ENCODE peak calls at places on chromosome 7, in five cellular contexts. One of them, this sample, is unnamed.

GRCh38 chr7:121054925-121055324 is 66.4 kb downstream of the CPED1 start:
- DNase-seq in NCI-H1092: no peak
- DNase-seq in BE2C: no peak
- DNase-seq in COR-L47: no peak
- DNase-seq in stimulated activated naive CD8-positive, alpha-beta T cell treated with anti-CD3 and anti-CD28 coated beads, Interleukin-15, Interleukin-2, amounts not matched to agents 100 U/mL and 50 U/mL, for 24 hours: no peak
- DNase-seq in this sample: no peak

GRCh38 chr7:149175150-149175549 is 20.2 kb upstream of the ZNF282 start:
- DNase-seq in COR-L47: no peak
- DNase-seq in BE2C: no peak
- DNase-seq in stimulated activated naive CD8-positive, alpha-beta T cell treated with anti-CD3 and anti-CD28 coated beads, Interleukin-15, Interleukin-2, amounts not matched to agents 100 U/mL and 50 U/mL, for 24 hours: no peak
- DNase-seq in NCI-H1092: peak; percentile 48
- DNase-seq in this sample: no peak

GRCh38 chr7:149053885-149054284 is 25.6 kb upstream of the PDIA4 start:
- DNase-seq in stimulated activated naive CD8-positive, alpha-beta T cell treated with anti-CD3 and anti-CD28 coated beads, Interleukin-15, Interleukin-2, amounts not matched to agents 100 U/mL and 50 U/mL, for 24 hours: no peak
- DNase-seq in NCI-H1092: no peak
- DNase-seq in BE2C: no peak
- DNase-seq in COR-L47: no peak
- DNase-seq in this sample: no peak

GRCh38 chr7:139775829-139776266 is 1.9 kb downstream of the HIPK2 start:
- DNase-seq in BE2C: peak; percentile 70
- DNase-seq in NCI-H1092: peak; percentile 65
- DNase-seq in stimulated activated naive CD8-positive, alpha-beta T cell treated with anti-CD3 and anti-CD28 coated beads, Interleukin-15, Interleukin-2, amounts not matched to agents 100 U/mL and 50 U/mL, for 24 hours: peak; percentile 66
- DNase-seq in COR-L47: peak; percentile 61
- DNase-seq in this sample: peak; percentile 56

GRCh38 chr7:105906169-105906568 is 29.8 kb upstream of the ATXN7L1 start:
- DNase-seq in stimulated activated naive CD8-positive, alpha-beta T cell treated with anti-CD3 and anti-CD28 coated beads, Interleukin-15, Interleukin-2, amounts not matched to agents 100 U/mL and 50 U/mL, for 24 hours: no peak
- DNase-seq in BE2C: no peak
- DNase-seq in NCI-H1092: no peak
- DNase-seq in COR-L47: no peak
- DNase-seq in this sample: no peak

GRCh38 chr7:26060713-26061339 is 91.2 kb upstream of the NFE2L3 start:
- DNase-seq in stimulated activated naive CD8-positive, alpha-beta T cell treated with anti-CD3 and anti-CD28 coated beads, Interleukin-15, Interleukin-2, amounts not matched to agents 100 U/mL and 50 U/mL, for 24 hours: no peak
- DNase-seq in COR-L47: peak; percentile 65
- DNase-seq in BE2C: no peak
- DNase-seq in NCI-H1092: peak; percentile 59
- DNase-seq in this sample: no peak

GRCh38 chr7:132878228-132878919 is 203.5 kb downstream of the CHCHD3 start:
- DNase-seq in COR-L47: no peak
- DNase-seq in NCI-H1092: no peak
- DNase-seq in stimulated activated naive CD8-positive, alpha-beta T cell treated with anti-CD3 and anti-CD28 coated beads, Interleukin-15, Interleukin-2, amounts not matched to agents 100 U/mL and 50 U/mL, for 24 hours: no peak
- DNase-seq in BE2C: no peak
- DNase-seq in this sample: no peak

GRCh38 chr7:659996-660395 is 66.5 kb upstream of the DNAAF5 start:
- DNase-seq in stimulated activated naive CD8-positive, alpha-beta T cell treated with anti-CD3 and anti-CD28 coated beads, Interleukin-15, Interleukin-2, amounts not matched to agents 100 U/mL and 50 U/mL, for 24 hours: no peak
- DNase-seq in NCI-H1092: no peak
- DNase-seq in COR-L47: no peak
- DNase-seq in BE2C: no peak
- DNase-seq in this sample: no peak

GRCh38 chr7:146772581-146772980 is 656.0 kb downstream of the CNTNAP2 start:
- DNase-seq in stimulated activated naive CD8-positive, alpha-beta T cell treated with anti-CD3 and anti-CD28 coated beads, Interleukin-15, Interleukin-2, amounts not matched to agents 100 U/mL and 50 U/mL, for 24 hours: no peak
- DNase-seq in COR-L47: no peak
- DNase-seq in NCI-H1092: no peak
- DNase-seq in BE2C: peak; percentile 68
- DNase-seq in this sample: no peak

GRCh38 chr7:97043281-97043680 is 18.6 kb upstream of the DLX5 start:
- DNase-seq in stimulated activated naive CD8-positive, alpha-beta T cell treated with anti-CD3 and anti-CD28 coated beads, Interleukin-15, Interleukin-2, amounts not matched to agents 100 U/mL and 50 U/mL, for 24 hours: no peak
- DNase-seq in NCI-H1092: no peak
- DNase-seq in COR-L47: no peak
- DNase-seq in BE2C: no peak
- DNase-seq in this sample: no peak

GRCh38 chr7:26165950-26166680 is 14.1 kb downstream of the NFE2L3 start:
- DNase-seq in NCI-H1092: no peak
- DNase-seq in BE2C: no peak
- DNase-seq in stimulated activated naive CD8-positive, alpha-beta T cell treated with anti-CD3 and anti-CD28 coated beads, Interleukin-15, Interleukin-2, amounts not matched to agents 100 U/mL and 50 U/mL, for 24 hours: no peak
- DNase-seq in COR-L47: no peak
- DNase-seq in this sample: no peak

This sample was measured in activated naive CD4-positive, alpha-beta T cell treated with anti-CD3 and anti-CD28 coated beads, Interleukin-2, amount 50 U/mL, for 72 hours.